ENCODE peak calls at places on chromosomes 13 and 19, in seven cellular contexts. Y, S, H, A, E, V and K are unnamed samples.
A peak's percentile ranks its signal among the peaks of the same experiment; 100 is the strongest.

GRCh38 chr19:57606931-57607330 is 7.1 kb upstream of the ZNF134 start:
- DNase-seq in A (no peak), Y (no peak), H (no peak), V (no peak), E (no peak), S (no peak), K (no peak)

GRCh38 chr13:55664178-55664577 is 1476.5 kb upstream of the PRR20A start:
- DNase-seq in Y (no peak), S (no peak), V (no peak), H (no peak), E (no peak), A (no peak), K (no peak)

GRCh38 chr19:33758541-33759013 is 38.1 kb upstream of the KCTD15 start:
- DNase-seq in E (no peak), H (no peak), A (peak; percentile 85), V (no peak), Y (no peak), S (no peak), K (no peak)

GRCh38 chr13:20460744-20461143 is 64.9 kb downstream of the CRYL1 start:
- DNase-seq in A (no peak), H (no peak), S (no peak), E (no peak), V (no peak), Y (no peak), K (no peak)

GRCh38 chr19:7440188-7440975 is 48.5 kb downstream of the PEX11G start:
- DNase-seq in E (no peak), S (no peak), H (no peak), A (no peak), V (no peak), Y (no peak), K (no peak)

GRCh38 chr19:13060964-13061927 is 41.4 kb downstream of the LYL1 start:
- DNase-seq in Y (peak; percentile 91), A (peak; percentile 89), S (peak; percentile 83), H (peak; percentile 84), V (peak; percentile 67), E (peak; percentile 17), K (peak; percentile 84)

GRCh38 chr19:1019980-1020867 is 699 bp downstream of the TMEM259 start:
- DNase-seq in V (no peak), H (peak; percentile 71), A (no peak), E (no peak), Y (peak; percentile 54), S (peak; percentile 56), K (no peak)

GRCh38 chr13:49679244-49679643 is 12.0 kb downstream of the EBPL start:
- DNase-seq in V (no peak), E (no peak), A (peak; percentile 42), H (no peak), S (no peak), Y (no peak), K (no peak)

GRCh38 chr19:46118136-46118535 is 6.4 kb downstream of the IGFL3 start:
- DNase-seq in H (no peak), Y (no peak), A (no peak), E (no peak), S (no peak), V (no peak), K (no peak)

GRCh38 chr13:110403315-110403714 is 96.2 kb downstream of the COL4A2 start:
- DNase-seq in H (no peak), Y (no peak), V (no peak), A (no peak), E (no peak), S (no peak), K (no peak)

GRCh38 chr19:14563989-14564650 is 7.7 kb downstream of the NDUFB7 start:
- DNase-seq in H (no peak), E (no peak), S (no peak), A (no peak), V (peak; percentile 52), Y (peak; percentile 55), K (no peak)

GRCh38 chr13:114065926-114066774 is 66.3 kb downstream of the RASA3 start:
- DNase-seq in H (no peak), Y (no peak), V (no peak), E (no peak), S (no peak), A (no peak), K (no peak)
- H3K4me1 ChIP-seq in H (no peaks in the 10 kb centered on the region), Y (peaks cover 68% of the 10 kb centered on the region), V (peaks cover 59% of the 10 kb centered on the region), E (peaks cover 27% of the 10 kb centered on the region), S (peaks cover 28% of the 10 kb centered on the region), A (peaks cover 30% of the 10 kb centered on the region), K (peaks cover 68% of the 10 kb centered on the region)

DNA sequence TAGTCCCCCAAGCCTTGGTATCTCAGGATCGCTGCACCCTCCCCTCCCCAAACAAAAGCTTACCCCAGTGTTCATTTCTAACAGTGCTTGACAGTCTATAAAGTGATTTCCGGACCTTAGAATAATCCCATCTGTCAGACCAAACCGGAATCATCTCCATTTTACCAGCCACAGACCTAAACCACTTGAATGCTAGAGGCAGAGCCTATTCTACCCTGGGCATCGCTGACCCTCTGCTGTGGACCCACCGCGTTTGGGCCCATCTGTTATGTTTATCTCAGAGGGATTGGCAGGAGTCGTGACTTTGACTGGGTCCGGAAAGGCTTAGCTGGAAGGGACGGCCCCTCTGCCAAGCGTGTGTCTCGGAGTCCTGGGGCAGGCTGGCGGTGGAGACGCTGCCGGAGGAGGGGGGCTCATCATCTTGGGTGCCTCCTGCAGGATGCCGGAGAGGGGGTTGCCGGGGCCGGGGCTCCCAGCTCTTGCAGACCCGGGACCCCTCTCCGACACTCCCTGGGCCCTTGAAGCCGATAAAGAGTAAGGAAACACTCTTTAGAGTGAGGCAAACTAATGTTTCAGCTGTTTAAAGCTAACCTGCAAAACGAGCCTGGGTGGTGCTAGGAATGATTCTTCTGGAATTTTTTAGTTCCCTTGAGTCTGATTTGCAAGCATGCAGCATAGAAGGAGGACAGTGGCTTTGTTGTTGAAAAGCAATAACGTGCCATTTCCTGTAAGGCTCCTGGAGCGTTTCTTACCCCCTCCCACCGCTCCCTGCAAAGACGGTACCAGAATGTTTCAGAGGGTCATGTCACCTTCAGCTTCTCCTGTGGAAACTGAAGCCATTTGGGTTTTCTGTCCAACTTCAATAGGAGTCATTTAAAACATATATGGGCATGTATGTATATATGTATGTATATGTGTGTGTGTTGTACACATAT is 1.3 kb downstream of the SLC25A42 start:
- DNase-seq in A (peak; percentile 32), Y (no peak), S (no peak), V (peak; percentile 11), H (peak; percentile 51), E (no peak), K (no peak)
- H3K4me1 ChIP-seq in A (peaks cover 60% of the 10 kb centered on the region), Y (peaks cover 72% of the 10 kb centered on the region), S (peaks cover 8% of the 10 kb centered on the region), V (peaks cover 31% of the 10 kb centered on the region), H (no peaks in the 10 kb centered on the region), E (peaks cover 16% of the 10 kb centered on the region), K (no peaks in the 10 kb centered on the region)

GRCh38 chr13:74556002-74556551 is 421.9 kb upstream of the KLF12 start:
- DNase-seq in S (no peak), V (no peak), A (no peak), Y (no peak), H (no peak), E (no peak), K (no peak)
- H3K4me1 ChIP-seq in S (no peaks in the 10 kb centered on the region), V (no peaks in the 10 kb centered on the region), A (no peaks in the 10 kb centered on the region), Y (no peaks in the 10 kb centered on the region), H (no peaks in the 10 kb centered on the region), E (no peaks in the 10 kb centered on the region), K (no peaks in the 10 kb centered on the region)

DNA sequence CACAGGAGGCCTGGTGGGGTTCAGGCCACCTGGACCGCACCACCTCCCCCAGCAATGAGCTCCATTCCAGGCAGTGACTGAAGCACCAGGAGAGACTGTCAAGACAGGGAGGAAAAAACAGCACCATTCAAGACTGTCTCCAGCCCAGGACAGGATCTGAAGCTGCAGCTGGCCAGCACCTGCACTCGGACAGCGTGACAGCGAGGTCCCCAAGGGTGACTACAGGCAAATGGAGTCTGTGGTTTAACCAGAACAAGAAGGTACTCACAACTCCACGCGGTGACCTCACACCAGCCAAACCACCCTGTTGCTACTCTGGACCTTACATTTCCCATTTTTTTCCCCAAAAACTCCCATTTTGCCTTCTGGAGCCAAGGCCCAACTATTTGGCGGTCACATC is 9.8 kb downstream of the MED26 start:
- DNase-seq in S (no peak), E (no peak), H (no peak), Y (no peak), V (no peak), A (no peak), K (no peak)
- H3K4me1 ChIP-seq in S (peaks cover 24% of the 10 kb centered on the region), E (peaks cover 16% of the 10 kb centered on the region), H (no peaks in the 10 kb centered on the region), Y (peaks cover 81% of the 10 kb centered on the region), V (peaks cover 47% of the 10 kb centered on the region), A (peaks cover 15% of the 10 kb centered on the region), K (peaks cover 15% of the 10 kb centered on the region)

GRCh38 chr13:100173203-100173602 is 84.3 kb downstream of the PCCA start:
- DNase-seq in S (no peak), V (no peak), A (no peak), E (no peak), Y (no peak), H (no peak), K (no peak)

GRCh38 chr13:100175803-100176182 is 86.9 kb downstream of the PCCA start:
- DNase-seq in V (no peak), E (no peak), S (no peak), Y (no peak), H (no peak), A (no peak), K (no peak)

GRCh38 chr13:100176781-100177389 is 88.0 kb downstream of the PCCA start:
- DNase-seq in Y (no peak), A (no peak), E (no peak), V (no peak), H (no peak), S (no peak), K (no peak)

DNA sequence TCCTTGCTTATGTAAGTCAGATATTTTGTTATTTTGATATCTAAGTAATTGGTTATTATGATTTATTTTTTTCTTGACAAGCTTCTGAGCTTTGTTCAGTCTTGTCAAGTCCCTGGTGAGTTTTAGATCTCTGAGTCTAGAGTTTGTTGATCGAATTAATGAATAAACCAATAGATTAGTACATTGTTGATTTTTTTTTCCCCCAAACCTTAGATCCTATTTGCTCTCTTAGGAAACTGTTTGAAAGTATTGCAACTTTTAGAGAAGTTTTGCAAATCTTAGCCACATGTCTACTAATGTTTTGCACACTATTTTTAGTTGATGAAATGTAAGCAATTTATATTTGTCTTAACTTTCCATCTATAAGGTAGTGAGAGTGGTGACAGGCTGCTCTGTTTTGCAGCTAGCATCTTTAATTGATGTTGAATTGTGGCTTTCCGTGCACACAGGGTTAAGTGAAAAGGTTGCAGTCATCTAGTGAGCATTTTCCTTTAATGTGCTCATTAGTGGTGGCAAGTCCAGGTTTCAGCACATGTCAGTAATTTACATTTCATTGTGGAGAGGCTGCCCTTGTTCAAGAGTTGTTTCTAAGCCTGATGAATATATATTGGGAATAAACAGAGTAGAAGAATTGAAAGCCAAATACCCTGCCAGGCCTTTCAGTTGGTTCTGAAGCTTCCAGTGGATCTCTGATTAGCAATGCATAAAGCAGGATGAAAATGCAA is 86.3 kb downstream of the PCCA start:
- DNase-seq in A (no peak), S (no peak), E (no peak), Y (no peak), V (no peak), H (no peak), K (no peak)
- H3K4me1 ChIP-seq in A (no peaks in the 10 kb centered on the region), S (no peaks in the 10 kb centered on the region), E (no peaks in the 10 kb centered on the region), Y (peaks cover 4% of the 10 kb centered on the region), V (no peaks in the 10 kb centered on the region), H (no peaks in the 10 kb centered on the region), K (no peaks in the 10 kb centered on the region)